ENCODE peak calls at places on chromosome 21, in four cellular contexts. One of them, this sample, is unnamed.

GRCh38 chr21:45467221-45467779 is 62.3 kb downstream of the COL18A1 start:
- DNase-seq in hypothalamus: no peak
- DNase-seq in Daoy: peak
- DNase-seq in D341Med: no peak
- DNase-seq in this sample: no peak

GRCh38 chr21:38768385-38769071 is 37.2 kb upstream of the ETS2 start:
- DNase-seq in hypothalamus: no peak
- DNase-seq in D341Med: no peak
- DNase-seq in Daoy: peak
- DNase-seq in this sample: no peak

GRCh38 chr21:45406801-45407628 is 2.0 kb downstream of the COL18A1 start:
- DNase-seq in hypothalamus: no peak
- DNase-seq in Daoy: no peak
- DNase-seq in D341Med: no peak
- DNase-seq in this sample: no peak

GRCh38 chr21:35528109-35529042 is 479.3 kb upstream of the RUNX1 start:
- DNase-seq in Daoy: peak
- DNase-seq in hypothalamus: no peak
- DNase-seq in D341Med: no peak
- DNase-seq in this sample: no peak

GRCh38 chr21:32726742-32727477 is 903 bp downstream of the SYNJ1 start:
- DNase-seq in D341Med: peak
- DNase-seq in Daoy: peak
- DNase-seq in hypothalamus: peak
- DNase-seq in this sample: no peak

GRCh38 chr21:44616591-44616926 is 4.7 kb downstream of the KRTAP10-8 start:
- DNase-seq in hypothalamus: no peak
- DNase-seq in Daoy: no peak
- DNase-seq in D341Med: no peak
- DNase-seq in this sample: no peak

GRCh38 chr21:34946385-34947121 is 102.5 kb downstream of the RUNX1 start:
- DNase-seq in Daoy: no peak
- DNase-seq in D341Med: no peak
- DNase-seq in hypothalamus: no peak
- DNase-seq in this sample: no peak

GRCh38 chr21:46662367-46662654 is 26.8 kb downstream of the PRMT2 start:
- DNase-seq in D341Med: no peak
- DNase-seq in hypothalamus: no peak
- DNase-seq in Daoy: no peak
- DNase-seq in this sample: no peak

GRCh38 chr21:38843379-38843778 is 37.6 kb downstream of the ETS2 start:
- DNase-seq in hypothalamus: no peak
- DNase-seq in D341Med: no peak
- DNase-seq in Daoy: no peak
- DNase-seq in this sample: peak

GRCh38 chr21:33109574-33110339 is 39.8 kb downstream of the OLIG1 start:
- DNase-seq in D341Med: peak
- DNase-seq in hypothalamus: no peak
- DNase-seq in Daoy: peak
- DNase-seq in this sample: peak

GRCh38 chr21:31733521-31734149 is 1.7 kb upstream of the SCAF4 start:
- DNase-seq in Daoy: peak
- DNase-seq in hypothalamus: no peak
- DNase-seq in D341Med: no peak
- DNase-seq in this sample: no peak

GRCh38 chr21:35720065-35720810 is 340.1 kb downstream of the SETD4 start:
- DNase-seq in D341Med: no peak
- DNase-seq in hypothalamus: no peak
- DNase-seq in Daoy: no peak
- DNase-seq in this sample: no peak